ENCODE peak calls at places on chromosomes 11 and 22, in four cellular contexts. N is CD4-positive, alpha-beta T cell; T is psoas muscle; L is osteoblast. A is an unnamed sample.

GRCh38 chr22:40211481-40212052 is 33.8 kb downstream of the TNRC6B start:
- DNase-seq in N (no peak), T (no peak), L (no peak), A (no peak)

GRCh38 chr11:116225784-116226410 is 546.9 kb downstream of the BUD13 start:
- DNase-seq in T (no peak), L (no peak), N (no peak), A (no peak)

GRCh38 chr22:43066844-43067385 is 22.3 kb downstream of the TTLL1 start:
- DNase-seq in L (peak), N (no peak), T (no peak), A (no peak)

GRCh38 chr11:34358258-34358665 is 452 bp upstream of the ABTB2 start:
- DNase-seq in L (no peak), N (no peak), T (peak), A (peak)

GRCh38 chr11:57977709-57978108 is 46.0 kb upstream of the OR9Q1 start:
- DNase-seq in N (no peak), L (no peak), T (no peak), A (no peak)

GRCh38 chr11:96704847-96705246 is 315.0 kb downstream of the JRKL start:
- DNase-seq in N (no peak), T (no peak), L (peak), A (no peak)

GRCh38 chr22:45554861-45555260 is 52.2 kb downstream of the FBLN1 start:
- DNase-seq in T (no peak), N (no peak), L (no peak), A (no peak)

GRCh38 chr11:57597461-57597892 is at the start of gene SERPING1:
- DNase-seq in L (peak), N (no peak), T (peak), A (no peak)

GRCh38 chr11:75286826-75287465 is 46.4 kb downstream of the TPBGL start:
- DNase-seq in L (peak), N (no peak), T (no peak), A (no peak)

DNA sequence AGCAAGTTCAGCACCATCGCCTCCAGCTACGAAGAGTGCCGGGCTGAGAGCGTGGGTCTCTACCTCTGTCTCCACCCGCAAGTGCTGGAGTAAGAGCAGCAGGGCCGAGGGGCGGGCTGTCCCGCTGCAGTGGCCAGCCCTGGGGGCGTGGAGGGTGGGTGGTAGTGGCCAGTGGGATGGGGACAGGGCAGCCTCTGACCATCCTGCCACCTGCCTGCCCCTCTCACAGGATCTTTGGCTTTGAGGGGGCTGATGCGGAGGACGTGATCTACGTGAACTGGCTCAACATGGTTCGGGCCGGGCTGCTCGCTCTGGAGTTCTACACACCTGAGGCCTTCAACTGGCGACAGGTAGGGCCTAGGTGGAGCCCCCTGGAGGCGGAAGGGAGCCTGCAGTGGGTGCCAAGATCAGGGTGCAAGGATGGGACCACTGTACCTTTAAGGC is 15.0 kb upstream of the BBS1 start:
- DNase-seq in N (no peak), L (peak), T (no peak), A (no peak)
- TF ChIP-seq CTCF in N (no peak), L (peak), T (no peak), A (no peak)

GRCh38 chr11:87076260-87076783 is 38.6 kb downstream of the TMEM135 start:
- DNase-seq in L (no peak), T (no peak), N (no peak), A (no peak)

GRCh38 chr11:87076874-87077429 is 39.2 kb downstream of the TMEM135 start:
- DNase-seq in L (no peak), N (no peak), T (no peak), A (no peak)

DNA sequence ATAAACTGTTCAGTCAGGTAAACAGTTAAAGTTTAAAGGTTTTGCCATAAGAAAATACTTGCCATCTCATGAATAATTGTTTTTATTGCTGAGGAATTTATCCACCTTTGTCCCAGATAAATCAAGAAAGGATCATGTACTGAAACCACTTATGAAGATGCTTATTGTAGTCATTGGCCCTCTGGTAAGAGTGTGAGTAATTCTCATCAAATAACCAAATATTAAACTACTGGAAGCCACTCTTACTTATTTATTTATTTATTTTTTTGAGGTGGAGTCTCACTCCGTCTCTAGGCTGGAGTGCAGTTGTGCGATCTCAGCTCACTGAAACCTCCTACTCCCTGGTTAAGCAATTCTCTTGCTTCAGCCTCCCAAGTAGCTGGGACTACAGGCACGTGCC is 35.1 kb downstream of the TMEM135 start:
- DNase-seq in N (no peak), L (no peak), T (no peak), A (no peak)
- H3K27ac ChIP-seq in N (no peak), L (no peak), T (no peak), A (no peak)

GRCh38 chr11:119602745-119603373 is 126.1 kb downstream of the NECTIN1 start:
- DNase-seq in N (no peak), T (no peak), L (no peak), A (no peak)
- TF ChIP-seq CTCF in N (no peak), T (no peak), L (no peak), A (no peak)

DNA sequence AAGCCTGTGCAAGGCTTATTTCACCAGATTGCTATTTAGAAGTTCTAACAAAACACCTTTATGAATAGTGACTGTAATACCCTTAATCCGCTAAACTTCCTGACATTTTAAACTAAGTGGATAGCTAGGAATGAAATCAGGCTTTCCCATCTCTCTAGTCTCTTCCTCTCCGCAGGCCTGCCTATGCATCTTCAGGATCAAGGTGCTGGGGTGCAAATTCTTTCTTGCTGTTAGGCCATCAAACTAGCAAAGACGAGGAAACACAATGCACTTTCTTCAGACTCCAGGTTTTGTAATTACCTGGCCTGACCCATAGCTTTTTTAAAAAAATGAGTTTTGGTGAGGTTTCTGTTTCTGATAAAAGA is 149.4 kb downstream of the DBX1 start:
- DNase-seq in T (no peak), L (no peak), N (no peak), A (no peak)
- H3K27ac ChIP-seq in T (no peak), L (no peak), N (no peak), A (no peak)

A was measured in RWPE1.